ENCODE peak calls at places on chromosomes 4 and X, in ten cellular contexts. D, P, C, I, F, O, M, Z, R and X are unnamed samples.

GRCh38 chr4:169133932-169134331 is 123.9 kb upstream of the CBR4 start:
- ATAC-seq in C (no peak), M (no peak), P (no peak), D (no peak), R (peak), Z (no peak), F (no peak), I (peak), O (peak), X (no peak)

GRCh38 chr4:164027805-164028204 is 533.3 kb downstream of the TMA16 start:
- ATAC-seq in M (no peak), D (no peak), Z (no peak), P (no peak), I (no peak), C (no peak), F (no peak), O (no peak), R (no peak), X (no peak)

GRCh38 chrX:38929966-38930421 is 128.7 kb downstream of the MID1IP1 start:
- ATAC-seq in P (no peak), M (no peak), C (no peak), Z (no peak), I (peak), R (peak), D (no peak), O (no peak), F (no peak), X (peak)

GRCh38 chr4:101230806-101231426 is 116.4 kb downstream of the PPP3CA start:
- ATAC-seq in F (peak), P (no peak), D (no peak), R (no peak), C (no peak), Z (no peak), M (no peak), O (no peak), I (no peak), X (no peak)

GRCh38 chrX:12197030-12197429 is 58.8 kb downstream of the FRMPD4 start:
- ATAC-seq in F (peak), I (no peak), O (no peak), C (no peak), M (no peak), Z (no peak), R (no peak), P (no peak), D (no peak), X (no peak)

GRCh38 chr4:154569028-154569427 is 6.2 kb downstream of the FGB start:
- ATAC-seq in R (no peak), D (no peak), M (no peak), I (no peak), C (no peak), P (no peak), F (no peak), O (no peak), Z (no peak), X (no peak)

GRCh38 chr4:77665381-77666069 is 59.9 kb downstream of the CXCL13 start:
- ATAC-seq in I (no peak), F (no peak), D (no peak), Z (no peak), P (no peak), O (no peak), R (no peak), C (no peak), M (no peak), X (no peak)

GRCh38 chrX:21529771-21530170 is 128.4 kb downstream of the KLHL34 start:
- ATAC-seq in P (no peak), I (no peak), C (no peak), O (no peak), D (no peak), M (no peak), F (no peak), R (no peak), Z (no peak), X (no peak)

GRCh38 chr4:91057871-91058270 is 930.7 kb downstream of the CCSER1 start:
- ATAC-seq in O (no peak), C (no peak), Z (no peak), D (no peak), F (no peak), R (no peak), P (no peak), I (no peak), M (no peak), X (no peak)

GRCh38 chr4:48247142-48247877 is 22.3 kb downstream of the TEC start:
- ATAC-seq in F (no peak), C (no peak), R (no peak), Z (no peak), D (no peak), O (no peak), M (peak), P (no peak), I (peak), X (peak)

GRCh38 chr4:72864898-72865297 is 204.6 kb downstream of the COX18 start:
- ATAC-seq in C (no peak), O (no peak), R (no peak), Z (no peak), P (no peak), I (no peak), M (no peak), F (no peak), D (no peak), X (no peak)

GRCh38 chrX:130330706-130331105 is 9.0 kb upstream of the SLC25A14 start:
- ATAC-seq in R (peak), C (peak), M (peak), D (peak), Z (peak), F (peak), I (no peak), O (peak), P (peak), X (peak)

GRCh38 chr4:102572452-102572851 is 71.3 kb downstream of the NFKB1 start:
- ATAC-seq in D (no peak), F (no peak), O (no peak), C (no peak), R (no peak), Z (no peak), M (no peak), I (no peak), P (no peak), X (no peak)